ENCODE peak calls at places on chromosomes 4 and X, in five cellular contexts. One of them, this sample, is unnamed.

GRCh38 chrX:19544693-19545305 is 29.5 kb upstream of the MAP3K15 start:
- DNase-seq in stomach: peak; percentile 38
- DNase-seq in IMR-90: peak; percentile 70
- DNase-seq in WERI-Rb-1: peak; percentile 62
- DNase-seq in dorsolateral prefrontal cortex: no peak
- DNase-seq in this sample: peak; percentile 22

GRCh38 chr4:7772708-7773385 is 166.8 kb downstream of the AFAP1 start:
- DNase-seq in IMR-90: no peak
- DNase-seq in dorsolateral prefrontal cortex: no peak
- DNase-seq in stomach: peak; percentile 45
- DNase-seq in WERI-Rb-1: no peak
- DNase-seq in this sample: peak; percentile 61

GRCh38 chrX:24870143-24870542 is 145.6 kb downstream of the ARX start:
- DNase-seq in IMR-90: peak; percentile 67
- DNase-seq in WERI-Rb-1: no peak
- DNase-seq in dorsolateral prefrontal cortex: no peak
- DNase-seq in stomach: no peak
- DNase-seq in this sample: no peak

GRCh38 chrX:31307952-31308351 is 236.1 kb upstream of the FTHL17 start:
- DNase-seq in WERI-Rb-1: no peak
- DNase-seq in IMR-90: no peak
- DNase-seq in stomach: no peak
- DNase-seq in dorsolateral prefrontal cortex: no peak
- DNase-seq in this sample: no peak

GRCh38 chrX:116930311-116930710 is 467.5 kb upstream of the CT83 start:
- DNase-seq in dorsolateral prefrontal cortex: no peak
- DNase-seq in stomach: no peak
- DNase-seq in WERI-Rb-1: no peak
- DNase-seq in IMR-90: no peak
- DNase-seq in this sample: no peak

GRCh38 chr4:66991521-66991920 is 553.8 kb downstream of the CENPC start:
- DNase-seq in WERI-Rb-1: no peak
- DNase-seq in stomach: no peak
- DNase-seq in dorsolateral prefrontal cortex: no peak
- DNase-seq in IMR-90: no peak
- DNase-seq in this sample: no peak

GRCh38 chr4:71456841-71457240 is 118.0 kb downstream of the SLC4A4 start:
- DNase-seq in dorsolateral prefrontal cortex: no peak
- DNase-seq in IMR-90: peak; percentile 91
- DNase-seq in WERI-Rb-1: no peak
- DNase-seq in stomach: no peak
- DNase-seq in this sample: peak; percentile 13

GRCh38 chrX:103248553-103248952 is 6.4 kb downstream of the TCEAL8 start:
- DNase-seq in stomach: no peak
- DNase-seq in dorsolateral prefrontal cortex: no peak
- DNase-seq in IMR-90: peak; percentile 10
- DNase-seq in WERI-Rb-1: no peak
- DNase-seq in this sample: no peak

GRCh38 chr4:157151711-157152110 is 68.8 kb upstream of the GRIA2 start:
- DNase-seq in IMR-90: no peak
- DNase-seq in stomach: no peak
- DNase-seq in dorsolateral prefrontal cortex: no peak
- DNase-seq in WERI-Rb-1: no peak
- DNase-seq in this sample: no peak

GRCh38 chr4:78694457-78694787 is 81.7 kb upstream of the BMP2K start:
- DNase-seq in dorsolateral prefrontal cortex: no peak
- DNase-seq in WERI-Rb-1: no peak
- DNase-seq in IMR-90: no peak
- DNase-seq in stomach: no peak
- DNase-seq in this sample: no peak

GRCh38 chr4:78693777-78694456 is 82.2 kb upstream of the BMP2K start:
- DNase-seq in dorsolateral prefrontal cortex: no peak
- DNase-seq in stomach: no peak
- DNase-seq in WERI-Rb-1: no peak
- DNase-seq in IMR-90: no peak
- DNase-seq in this sample: no peak

GRCh38 chr4:78692815-78693156 is 83.4 kb upstream of the BMP2K start:
- DNase-seq in WERI-Rb-1: no peak
- DNase-seq in IMR-90: no peak
- DNase-seq in stomach: no peak
- DNase-seq in dorsolateral prefrontal cortex: no peak
- DNase-seq in this sample: no peak

GRCh38 chr4:78691333-78691732 is 84.8 kb upstream of the BMP2K start:
- DNase-seq in WERI-Rb-1: no peak
- DNase-seq in dorsolateral prefrontal cortex: no peak
- DNase-seq in stomach: no peak
- DNase-seq in IMR-90: no peak
- DNase-seq in this sample: no peak

GRCh38 chr4:78691971-78692814 is 84.0 kb upstream of the BMP2K start:
- DNase-seq in IMR-90: peak; percentile 16
- DNase-seq in stomach: no peak
- DNase-seq in dorsolateral prefrontal cortex: no peak
- DNase-seq in WERI-Rb-1: no peak
- DNase-seq in this sample: peak; percentile 33
- H3K27ac ChIP-seq in IMR-90: no peak overlapping the region
- H3K27ac ChIP-seq in stomach: no peak overlapping the region
- H3K27ac ChIP-seq in dorsolateral prefrontal cortex: no peak overlapping the region
- H3K27ac ChIP-seq in WERI-Rb-1: no peak overlapping the region
- H3K27ac ChIP-seq in this sample: peak overlapping the region; percentile 43

GRCh38 chrX:69285881-69286545 is 120.8 kb upstream of the PJA1 start:
- DNase-seq in IMR-90: no peak
- DNase-seq in stomach: peak; percentile 67
- DNase-seq in WERI-Rb-1: peak; percentile 80
- DNase-seq in dorsolateral prefrontal cortex: peak; percentile 62
- DNase-seq in this sample: peak; percentile 49

GRCh38 chrX:69286546-69286906 is 121.3 kb upstream of the PJA1 start:
- DNase-seq in stomach: no peak
- DNase-seq in IMR-90: no peak
- DNase-seq in dorsolateral prefrontal cortex: no peak
- DNase-seq in WERI-Rb-1: no peak
- DNase-seq in this sample: no peak

GRCh38 chrX:69287025-69287540 is 121.8 kb upstream of the PJA1 start:
- DNase-seq in stomach: no peak
- DNase-seq in IMR-90: no peak
- DNase-seq in WERI-Rb-1: no peak
- DNase-seq in dorsolateral prefrontal cortex: no peak
- DNase-seq in this sample: no peak

GRCh38 chrX:69284491-69284890 is 119.2 kb upstream of the PJA1 start:
- DNase-seq in dorsolateral prefrontal cortex: no peak
- DNase-seq in IMR-90: no peak
- DNase-seq in stomach: no peak
- DNase-seq in WERI-Rb-1: no peak
- DNase-seq in this sample: no peak

DNA sequence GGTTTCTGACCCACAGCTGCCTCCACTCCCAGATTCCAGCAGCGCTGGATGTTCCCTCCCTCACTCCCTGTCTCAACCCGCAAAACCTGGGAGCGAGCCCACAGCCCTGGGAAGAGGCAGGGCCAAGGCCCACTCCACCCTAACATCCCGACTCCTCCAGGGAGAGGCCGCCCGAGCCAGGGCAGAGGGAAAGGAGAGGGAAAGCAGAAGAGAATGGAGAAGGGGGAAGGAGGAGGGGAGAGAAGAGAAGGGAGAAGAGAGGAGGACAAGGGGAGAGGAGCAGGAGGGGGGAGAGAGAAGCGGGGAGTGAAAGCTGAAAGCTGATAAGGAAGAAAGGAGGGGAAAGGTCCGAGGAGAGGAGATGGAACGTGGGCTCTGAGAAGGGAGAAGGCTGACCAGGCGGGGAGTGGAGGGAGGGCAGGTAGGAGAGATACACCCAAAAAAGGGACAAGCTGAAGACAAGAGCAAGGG is 120.2 kb upstream of the PJA1 start:
- DNase-seq in dorsolateral prefrontal cortex: no peak
- DNase-seq in IMR-90: no peak
- DNase-seq in stomach: no peak
- DNase-seq in WERI-Rb-1: no peak
- DNase-seq in this sample: peak; percentile 23
- TF ChIP-seq CTCF in dorsolateral prefrontal cortex: no peak
- TF ChIP-seq CTCF in IMR-90: no peak
- TF ChIP-seq CTCF in stomach: no peak
- TF ChIP-seq CTCF in WERI-Rb-1: no peak
- TF ChIP-seq CTCF in this sample: no peak

GRCh38 chr4:95546866-95547707 is 1.7 kb downstream of the UNC5C start:
- DNase-seq in stomach: no peak
- DNase-seq in dorsolateral prefrontal cortex: peak; percentile 43
- DNase-seq in WERI-Rb-1: peak; percentile 76
- DNase-seq in IMR-90: no peak
- DNase-seq in this sample: no peak
- H3K27ac ChIP-seq in stomach: peak overlapping the region; percentile 83
- H3K27ac ChIP-seq in dorsolateral prefrontal cortex: peak overlapping the region; percentile 98
- H3K27ac ChIP-seq in WERI-Rb-1: no peak overlapping the region
- H3K27ac ChIP-seq in IMR-90: no peak overlapping the region
- H3K27ac ChIP-seq in this sample: peak overlapping the region; percentile 84

DNA sequence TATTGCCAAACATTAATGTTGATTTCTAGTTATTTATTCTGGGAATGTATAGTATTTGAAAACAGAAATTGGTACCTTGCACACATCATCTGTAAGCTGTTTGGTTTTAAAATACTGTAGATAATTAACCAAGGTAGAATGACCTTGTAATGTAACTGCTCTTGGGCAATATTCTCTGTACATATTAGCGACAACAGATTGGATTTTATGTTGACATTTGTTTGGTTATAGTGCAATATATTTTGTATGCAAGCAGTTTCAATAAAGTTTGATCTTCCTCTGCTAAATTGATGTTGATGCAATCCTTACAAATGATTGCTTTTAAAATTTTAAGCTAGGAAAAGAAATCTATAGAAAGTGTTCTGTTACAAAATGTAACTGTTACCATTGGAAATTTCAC is 30.8 kb upstream of the FMR1NB start:
- DNase-seq in stomach: no peak
- DNase-seq in IMR-90: no peak
- DNase-seq in WERI-Rb-1: no peak
- DNase-seq in dorsolateral prefrontal cortex: no peak
- DNase-seq in this sample: no peak
- TF ChIP-seq CTCF in stomach: no peak
- TF ChIP-seq CTCF in IMR-90: no peak
- TF ChIP-seq CTCF in WERI-Rb-1: no peak
- TF ChIP-seq CTCF in dorsolateral prefrontal cortex: no peak
- TF ChIP-seq CTCF in this sample: no peak

GRCh38 chr4:183906736-183907651 is 1.9 kb downstream of the STOX2 start:
- DNase-seq in WERI-Rb-1: peak; percentile 40
- DNase-seq in IMR-90: no peak
- DNase-seq in stomach: no peak
- DNase-seq in dorsolateral prefrontal cortex: peak; percentile 65
- DNase-seq in this sample: peak; percentile 24
- H3K27ac ChIP-seq in WERI-Rb-1: no peak overlapping the region
- H3K27ac ChIP-seq in IMR-90: peak overlapping the region; percentile 19
- H3K27ac ChIP-seq in stomach: peak overlapping the region; percentile 82
- H3K27ac ChIP-seq in dorsolateral prefrontal cortex: peak overlapping the region; percentile 94
- H3K27ac ChIP-seq in this sample: no peak overlapping the region

DNA sequence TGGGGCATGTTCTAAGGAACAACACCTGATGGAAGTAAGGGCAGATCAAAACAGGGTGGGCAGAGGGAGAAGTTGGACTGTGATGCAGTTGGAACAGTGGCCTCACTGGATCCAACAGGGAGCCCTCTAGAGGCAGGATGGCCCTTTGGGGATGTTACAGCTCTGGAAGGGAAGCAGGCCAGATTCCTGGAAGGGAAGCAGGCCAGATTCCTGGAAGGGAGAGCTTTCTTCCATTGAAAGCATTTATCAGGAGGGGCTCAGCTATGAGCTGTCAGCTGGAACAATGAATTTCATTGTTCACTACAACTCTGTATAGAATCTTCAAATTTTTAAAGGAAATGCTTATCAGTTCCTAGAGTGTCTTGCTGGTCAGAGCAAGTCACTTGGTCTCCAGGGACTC is 17.7 kb downstream of the IL15 start:
- DNase-seq in IMR-90: peak; percentile 47
- DNase-seq in stomach: no peak
- DNase-seq in WERI-Rb-1: peak; percentile 65
- DNase-seq in dorsolateral prefrontal cortex: no peak
- DNase-seq in this sample: peak; percentile 38
- TF ChIP-seq CTCF in IMR-90: peak; percentile 40
- TF ChIP-seq CTCF in stomach: no peak
- TF ChIP-seq CTCF in WERI-Rb-1: peak; percentile 85
- TF ChIP-seq CTCF in dorsolateral prefrontal cortex: no peak
- TF ChIP-seq CTCF in this sample: no peak

GRCh38 chr4:146445198-146446150 is 76.3 kb downstream of the SLC10A7 start:
- DNase-seq in stomach: no peak
- DNase-seq in WERI-Rb-1: no peak
- DNase-seq in dorsolateral prefrontal cortex: no peak
- DNase-seq in IMR-90: no peak
- DNase-seq in this sample: no peak

GRCh38 chr4:146446555-146446954 is 75.2 kb downstream of the SLC10A7 start:
- DNase-seq in stomach: no peak
- DNase-seq in dorsolateral prefrontal cortex: no peak
- DNase-seq in IMR-90: no peak
- DNase-seq in WERI-Rb-1: no peak
- DNase-seq in this sample: no peak

GRCh38 chr4:146453192-146453591 is 68.5 kb downstream of the SLC10A7 start:
- DNase-seq in dorsolateral prefrontal cortex: no peak
- DNase-seq in IMR-90: no peak
- DNase-seq in stomach: no peak
- DNase-seq in WERI-Rb-1: no peak
- DNase-seq in this sample: no peak

GRCh38 chr4:146450524-146450923 is 71.2 kb downstream of the SLC10A7 start:
- DNase-seq in WERI-Rb-1: no peak
- DNase-seq in IMR-90: peak; percentile 29
- DNase-seq in stomach: no peak
- DNase-seq in dorsolateral prefrontal cortex: no peak
- DNase-seq in this sample: no peak
- H3K27ac ChIP-seq in WERI-Rb-1: no peak overlapping the region
- H3K27ac ChIP-seq in IMR-90: peak overlapping the region; percentile 44
- H3K27ac ChIP-seq in stomach: no peak overlapping the region
- H3K27ac ChIP-seq in dorsolateral prefrontal cortex: no peak overlapping the region
- H3K27ac ChIP-seq in this sample: no peak overlapping the region

DNA sequence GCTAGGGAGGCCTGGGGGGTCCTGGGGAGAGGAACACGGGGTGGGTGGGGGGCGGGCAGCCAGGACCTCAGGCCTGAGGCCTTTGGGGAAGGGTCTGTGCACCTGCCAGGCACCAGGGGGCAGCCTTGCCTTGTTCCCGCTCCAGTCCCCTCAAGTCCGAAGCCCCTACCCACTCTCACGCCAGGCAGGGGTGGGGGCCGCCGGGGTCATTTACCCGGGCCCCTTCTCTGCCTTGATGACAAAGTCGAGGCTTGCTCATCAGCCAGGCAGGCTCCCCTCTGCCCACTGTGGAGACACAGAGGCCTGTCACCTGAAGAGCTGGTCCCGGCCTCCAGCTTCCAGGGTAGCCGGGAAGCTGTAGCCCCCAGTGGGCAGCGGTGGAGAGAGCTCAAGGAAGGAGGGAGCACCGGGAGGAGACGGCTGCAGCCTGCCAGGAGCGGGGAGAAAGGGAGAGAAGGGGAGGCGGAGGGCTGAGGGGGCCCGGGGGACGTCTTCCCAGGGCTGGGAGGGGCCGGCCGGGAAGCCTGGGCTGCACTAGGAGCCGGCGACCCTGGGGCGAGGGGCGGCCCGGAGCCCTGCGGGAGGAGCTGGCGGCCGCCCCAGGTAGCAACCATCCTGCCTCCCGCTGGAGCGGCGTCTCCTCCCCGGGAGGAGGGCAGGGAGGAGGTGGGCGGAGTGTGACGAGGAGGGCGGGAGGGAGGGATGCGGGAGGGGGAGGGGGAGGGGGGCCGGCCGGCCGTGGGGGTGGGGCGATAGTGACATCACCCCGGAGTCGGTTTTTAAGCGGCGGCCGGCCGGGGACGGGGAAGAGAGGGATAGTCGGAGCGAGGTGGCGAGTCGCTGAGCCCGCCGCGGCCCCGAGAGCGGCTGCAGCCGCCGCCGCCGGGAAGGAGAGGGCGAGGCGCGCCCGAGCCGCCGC is at the start of gene SLC6A8:
- DNase-seq in stomach: peak; percentile 74
- DNase-seq in WERI-Rb-1: peak; percentile 91
- DNase-seq in dorsolateral prefrontal cortex: peak; percentile 83
- DNase-seq in IMR-90: peak; percentile 44
- DNase-seq in this sample: peak; percentile 80
- TF ChIP-seq CTCF in stomach: no peak
- TF ChIP-seq CTCF in WERI-Rb-1: peak; percentile 70
- TF ChIP-seq CTCF in dorsolateral prefrontal cortex: peak; percentile 14
- TF ChIP-seq CTCF in IMR-90: peak; percentile 26
- TF ChIP-seq CTCF in this sample: peak; percentile 53

This sample was measured in heart right ventricle.